ENCODE peak calls at places on chromosomes 3 and 15, in ten cellular contexts. S is nephron progenitor cell; A is Calu3; Q is NAMALWA; Y is suprapubic skin; W is stimulated activated naive B cell treated with anti-CD40 and anti-IgM and Interleukin-4, amounts not matched to agents 10 μg/mL and 1 μg/mL and 100 μg/mL, for 72 hours; X is RCC 7860; O is fibroblast of lung; R is brain microvascular endothelial cell; E is activated CD8-positive, alpha-beta memory T cell treated with anti-CD3 and anti-CD28 coated beads for 48 hours. V is an unnamed sample.

GRCh38 chr15:39616731-39617455 is 36.0 kb downstream of the THBS1 start:
- DNase-seq in S (no peak), A (no peak), Q (no peak), Y (no peak), W (no peak), X (peak; percentile 40), O (no peak), R (no peak), E (no peak), V (no peak)

GRCh38 chr3:102514241-102514640 is 79.4 kb downstream of the ZPLD1 start:
- DNase-seq in S (no peak), A (no peak), Q (no peak), Y (no peak), W (no peak), X (no peak), O (no peak), R (no peak), E (no peak), V (no peak)

GRCh38 chr3:10026084-10026890 is at the start of gene FANCD2:
- DNase-seq in S (peak; percentile 93), A (peak; percentile 91), Q (peak; percentile 92), Y (peak; percentile 91), W (peak; percentile 92), X (peak; percentile 61), O (peak; percentile 84), R (peak; percentile 80), E (peak; percentile 97), V (peak; percentile 89)

GRCh38 chr3:108132727-108133373 is 42.0 kb upstream of the CD47 start:
- DNase-seq in S (no peak), A (no peak), Q (peak; percentile 46), Y (no peak), W (no peak), X (peak; percentile 60), O (peak; percentile 36), R (peak; percentile 11), E (no peak), V (no peak)

GRCh38 chr15:55873024-55873745 is 120.2 kb downstream of the NEDD4 start:
- DNase-seq in S (no peak), A (no peak), Q (no peak), Y (no peak), W (no peak), X (no peak), O (peak; percentile 17), R (no peak), E (no peak), V (no peak)

GRCh38 chr3:9689757-9690156 is 13.9 kb upstream of the CPNE9 start:
- DNase-seq in S (no peak), A (no peak), Q (no peak), Y (no peak), W (no peak), X (no peak), O (no peak), R (no peak), E (no peak), V (no peak)

GRCh38 chr3:190338717-190339116 is 16.5 kb upstream of the CLDN1 start:
- DNase-seq in S (no peak), A (peak; percentile 59), Q (no peak), Y (no peak), W (no peak), X (peak; percentile 59), O (no peak), R (no peak), E (no peak), V (no peak)

GRCh38 chr3:63296249-63296648 is 18.1 kb downstream of the SYNPR start:
- DNase-seq in S (no peak), A (no peak), Q (no peak), Y (no peak), W (no peak), X (no peak), O (no peak), R (no peak), E (no peak), V (no peak)

GRCh38 chr3:187694801-187695200 is 7.6 kb downstream of the RTP2 start:
- DNase-seq in S (no peak), A (no peak), Q (no peak), Y (no peak), W (no peak), X (peak; percentile 78), O (peak; percentile 40), R (peak; percentile 72), E (no peak), V (no peak)

GRCh38 chr3:56800373-56801150 is 1.2 kb downstream of the ARHGEF3 start:
- DNase-seq in S (no peak), A (no peak), Q (peak; percentile 6), Y (no peak), W (peak; percentile 42), X (no peak), O (no peak), R (no peak), E (no peak), V (no peak)

GRCh38 chr15:62067448-62068044 is 769 bp downstream of the C2CD4A start:
- DNase-seq in S (peak; percentile 44), A (peak; percentile 49), Q (no peak), Y (no peak), W (peak; percentile 8), X (no peak), O (no peak), R (no peak), E (peak; percentile 3), V (peak; percentile 64)